ENCODE peak calls at places on chromosomes 6 and 20, in seven cellular contexts. One of them, this sample, is unnamed.

GRCh38 chr20:34654207-34654744 is 22.6 kb downstream of the PIGU start:
- DNase-seq in AG08396: no peak
- DNase-seq in LHCN-M2: no peak
- DNase-seq in right cardiac atrium: no peak
- DNase-seq in KBM-7: no peak
- DNase-seq in T-cell: no peak
- DNase-seq in H4: no peak
- DNase-seq in this sample: no peak

GRCh38 chr20:24934101-24934661 is 14.9 kb upstream of the CST7 start:
- DNase-seq in T-cell: no peak
- DNase-seq in AG08396: no peak
- DNase-seq in LHCN-M2: no peak
- DNase-seq in H4: no peak
- DNase-seq in KBM-7: no peak
- DNase-seq in right cardiac atrium: no peak
- DNase-seq in this sample: no peak

GRCh38 chr20:22689246-22689645 is 104.9 kb upstream of the FOXA2 start:
- DNase-seq in right cardiac atrium: no peak
- DNase-seq in H4: no peak
- DNase-seq in LHCN-M2: no peak
- DNase-seq in T-cell: no peak
- DNase-seq in AG08396: no peak
- DNase-seq in KBM-7: no peak
- DNase-seq in this sample: no peak

GRCh38 chr20:16349518-16350295 is 223.5 kb downstream of the KIF16B start:
- DNase-seq in right cardiac atrium: no peak
- DNase-seq in KBM-7: no peak
- DNase-seq in T-cell: no peak
- DNase-seq in H4: no peak
- DNase-seq in LHCN-M2: peak
- DNase-seq in AG08396: no peak
- DNase-seq in this sample: no peak

GRCh38 chr20:58570181-58570859 is 55.1 kb upstream of the APCDD1L start:
- DNase-seq in H4: no peak
- DNase-seq in LHCN-M2: no peak
- DNase-seq in right cardiac atrium: peak
- DNase-seq in KBM-7: no peak
- DNase-seq in T-cell: no peak
- DNase-seq in AG08396: peak
- DNase-seq in this sample: no peak

GRCh38 chr6:136535017-136535416 is 15.2 kb downstream of the MAP7 start:
- DNase-seq in H4: no peak
- DNase-seq in AG08396: no peak
- DNase-seq in KBM-7: no peak
- DNase-seq in right cardiac atrium: no peak
- DNase-seq in LHCN-M2: no peak
- DNase-seq in T-cell: no peak
- DNase-seq in this sample: no peak

GRCh38 chr6:139073118-139073517 is 44.6 kb downstream of the ABRACL start:
- DNase-seq in right cardiac atrium: no peak
- DNase-seq in AG08396: no peak
- DNase-seq in KBM-7: no peak
- DNase-seq in H4: no peak
- DNase-seq in T-cell: no peak
- DNase-seq in LHCN-M2: no peak
- DNase-seq in this sample: no peak

GRCh38 chr6:46191961-46192360 is 21.2 kb upstream of the ENPP5 start:
- DNase-seq in KBM-7: no peak
- DNase-seq in LHCN-M2: peak
- DNase-seq in T-cell: no peak
- DNase-seq in right cardiac atrium: no peak
- DNase-seq in AG08396: peak
- DNase-seq in H4: peak
- DNase-seq in this sample: no peak